ENCODE peak calls at places on chromosomes 7 and 10, in four cellular contexts. T, A, Y and S are unnamed samples.

GRCh38 chr7:127967276-127967675 is 64.0 kb downstream of the LRRC4 start:
- DNase-seq in T (no peak), Y (no peak), A (no peak), S (no peak)

GRCh38 chr7:116522247-116522646 is 2.6 kb upstream of the CAV1 start:
- DNase-seq in T (no peak), Y (peak; percentile 83), A (peak; percentile 77), S (no peak)

GRCh38 chr7:95476072-95476845 is 9.5 kb upstream of the ASB4 start:
- DNase-seq in Y (no peak), T (peak; percentile 7), A (peak; percentile 45), S (no peak)

GRCh38 chr7:44858161-44858560 is 10.3 kb upstream of the H2AZ2 start:
- DNase-seq in T (no peak), Y (peak; percentile 21), A (no peak), S (no peak)

GRCh38 chr7:142188846-142189245 is 69.0 kb downstream of the PRSS58 start:
- DNase-seq in A (no peak), Y (peak; percentile 27), T (no peak), S (no peak)

GRCh38 chr7:83751217-83751616 is 102.3 kb upstream of the SEMA3E start:
- DNase-seq in A (peak; percentile 51), T (no peak), Y (peak; percentile 4), S (no peak)

GRCh38 chr10:55500931-55501559 is 700.0 kb upstream of the PCDH15 start:
- DNase-seq in A (no peak), T (peak; percentile 55), Y (peak; percentile 52), S (peak; percentile 69)

GRCh38 chr7:156907656-156908055 is 14.7 kb upstream of the LMBR1 start:
- DNase-seq in A (no peak), T (no peak), Y (peak; percentile 75), S (no peak)

GRCh38 chr7:127375626-127376025 is 16.9 kb downstream of the ZNF800 start:
- DNase-seq in A (no peak), Y (peak; percentile 25), T (no peak), S (no peak)

GRCh38 chr10:75165684-75166622 is 44.6 kb upstream of the VDAC2 start:
- DNase-seq in T (no peak), Y (no peak), A (no peak), S (no peak)

GRCh38 chr10:13840036-13840435 is 253.3 kb downstream of the PRPF18 start:
- DNase-seq in T (no peak), Y (peak; percentile 8), A (no peak), S (no peak)

GRCh38 chr7:33076737-33077136 is 14.2 kb upstream of the NT5C3A start:
- DNase-seq in Y (no peak), T (no peak), A (no peak), S (peak; percentile 74)

GRCh38 chr10:52068485-52068884 is 245.6 kb upstream of the DKK1 start:
- DNase-seq in A (no peak), Y (no peak), T (no peak), S (no peak)